ENCODE peak calls at places on chromosomes 12 and 14, in eight cellular contexts. One of them, this sample, is unnamed.

GRCh38 chr12:85782711-85783110 is 53.5 kb downstream of the RASSF9 start:
- DNase-seq in GM13976: no peak
- DNase-seq in cardiac muscle cell: no peak
- DNase-seq in keratinocyte: no peak
- DNase-seq in neural crest cell: no peak
- DNase-seq in esophagus muscularis mucosa: no peak
- DNase-seq in adrenal gland: no peak
- DNase-seq in nephron progenitor cell: no peak
- DNase-seq in this sample: no peak

GRCh38 chr14:51568366-51568765 is 83.3 kb upstream of the FRMD6 start:
- DNase-seq in adrenal gland: no peak
- DNase-seq in neural crest cell: no peak
- DNase-seq in cardiac muscle cell: no peak
- DNase-seq in keratinocyte: no peak
- DNase-seq in GM13976: no peak
- DNase-seq in esophagus muscularis mucosa: no peak
- DNase-seq in nephron progenitor cell: no peak
- DNase-seq in this sample: no peak

GRCh38 chr12:49777800-49778748 is 36.7 kb downstream of the TMBIM6 start:
- DNase-seq in adrenal gland: peak; percentile 66
- DNase-seq in cardiac muscle cell: peak; percentile 42
- DNase-seq in esophagus muscularis mucosa: no peak
- DNase-seq in nephron progenitor cell: peak; percentile 75
- DNase-seq in neural crest cell: peak; percentile 57
- DNase-seq in GM13976: no peak
- DNase-seq in keratinocyte: peak; percentile 26
- DNase-seq in this sample: no peak

GRCh38 chr12:53051881-53052412 is 2.1 kb downstream of the TNS2 start:
- DNase-seq in nephron progenitor cell: no peak
- DNase-seq in cardiac muscle cell: peak; percentile 4
- DNase-seq in GM13976: no peak
- DNase-seq in neural crest cell: no peak
- DNase-seq in esophagus muscularis mucosa: no peak
- DNase-seq in keratinocyte: no peak
- DNase-seq in adrenal gland: no peak
- DNase-seq in this sample: no peak

GRCh38 chr14:103198429-103199140 is 75.3 kb downstream of the TNFAIP2 start:
- DNase-seq in keratinocyte: no peak
- DNase-seq in GM13976: no peak
- DNase-seq in adrenal gland: peak; percentile 81
- DNase-seq in cardiac muscle cell: peak; percentile 77
- DNase-seq in esophagus muscularis mucosa: no peak
- DNase-seq in nephron progenitor cell: no peak
- DNase-seq in neural crest cell: no peak
- DNase-seq in this sample: no peak

GRCh38 chr12:124764451-124764850 is 99.2 kb downstream of the SCARB1 start:
- DNase-seq in neural crest cell: peak; percentile 37
- DNase-seq in GM13976: no peak
- DNase-seq in nephron progenitor cell: no peak
- DNase-seq in adrenal gland: peak; percentile 60
- DNase-seq in esophagus muscularis mucosa: no peak
- DNase-seq in keratinocyte: no peak
- DNase-seq in cardiac muscle cell: peak; percentile 93
- DNase-seq in this sample: no peak

GRCh38 chr14:36021926-36022325 is 154.6 kb downstream of the PTCSC3 start:
- DNase-seq in nephron progenitor cell: no peak
- DNase-seq in esophagus muscularis mucosa: no peak
- DNase-seq in adrenal gland: no peak
- DNase-seq in neural crest cell: no peak
- DNase-seq in keratinocyte: no peak
- DNase-seq in GM13976: no peak
- DNase-seq in cardiac muscle cell: no peak
- DNase-seq in this sample: no peak

GRCh38 chr14:61280526-61281185 is 482 bp downstream of the TMEM30B start:
- DNase-seq in cardiac muscle cell: peak; percentile 50
- DNase-seq in nephron progenitor cell: peak; percentile 66
- DNase-seq in esophagus muscularis mucosa: no peak
- DNase-seq in keratinocyte: no peak
- DNase-seq in adrenal gland: peak; percentile 62
- DNase-seq in neural crest cell: peak; percentile 39
- DNase-seq in GM13976: peak; percentile 69
- DNase-seq in this sample: peak; percentile 87

GRCh38 chr14:37036669-37037341 is 135.6 kb downstream of the SLC25A21 start:
- DNase-seq in adrenal gland: no peak
- DNase-seq in keratinocyte: no peak
- DNase-seq in GM13976: no peak
- DNase-seq in nephron progenitor cell: no peak
- DNase-seq in esophagus muscularis mucosa: no peak
- DNase-seq in cardiac muscle cell: no peak
- DNase-seq in neural crest cell: no peak
- DNase-seq in this sample: no peak

GRCh38 chr14:24889843-24890242 is 160.1 kb downstream of the STXBP6 start:
- DNase-seq in GM13976: no peak
- DNase-seq in keratinocyte: no peak
- DNase-seq in cardiac muscle cell: no peak
- DNase-seq in nephron progenitor cell: no peak
- DNase-seq in adrenal gland: no peak
- DNase-seq in neural crest cell: no peak
- DNase-seq in esophagus muscularis mucosa: no peak
- DNase-seq in this sample: no peak

GRCh38 chr12:113211160-113211559 is 10.1 kb upstream of the TPCN1 start:
- DNase-seq in neural crest cell: no peak
- DNase-seq in esophagus muscularis mucosa: no peak
- DNase-seq in adrenal gland: no peak
- DNase-seq in keratinocyte: no peak
- DNase-seq in cardiac muscle cell: no peak
- DNase-seq in GM13976: no peak
- DNase-seq in nephron progenitor cell: no peak
- DNase-seq in this sample: no peak

GRCh38 chr14:90678846-90679362 is 137.3 kb downstream of the TTC7B start:
- DNase-seq in GM13976: no peak
- DNase-seq in adrenal gland: no peak
- DNase-seq in cardiac muscle cell: no peak
- DNase-seq in neural crest cell: no peak
- DNase-seq in esophagus muscularis mucosa: no peak
- DNase-seq in keratinocyte: no peak
- DNase-seq in nephron progenitor cell: no peak
- DNase-seq in this sample: no peak

GRCh38 chr14:104585966-104586702 is 6.6 kb downstream of the C14orf180 start:
- DNase-seq in adrenal gland: peak; percentile 42
- DNase-seq in GM13976: no peak
- DNase-seq in esophagus muscularis mucosa: no peak
- DNase-seq in neural crest cell: no peak
- DNase-seq in keratinocyte: no peak
- DNase-seq in nephron progenitor cell: no peak
- DNase-seq in cardiac muscle cell: peak; percentile 26
- DNase-seq in this sample: no peak

GRCh38 chr14:56124296-56124695 is 6.1 kb downstream of the PELI2 start:
- DNase-seq in neural crest cell: no peak
- DNase-seq in nephron progenitor cell: no peak
- DNase-seq in cardiac muscle cell: no peak
- DNase-seq in adrenal gland: no peak
- DNase-seq in esophagus muscularis mucosa: no peak
- DNase-seq in GM13976: no peak
- DNase-seq in keratinocyte: no peak
- DNase-seq in this sample: no peak

GRCh38 chr14:103808403-103809001 is 38.9 kb downstream of the PPP1R13B start:
- DNase-seq in GM13976: peak; percentile 61
- DNase-seq in cardiac muscle cell: peak; percentile 86
- DNase-seq in adrenal gland: peak; percentile 87
- DNase-seq in nephron progenitor cell: peak; percentile 78
- DNase-seq in keratinocyte: peak; percentile 33
- DNase-seq in esophagus muscularis mucosa: peak; percentile 92
- DNase-seq in neural crest cell: peak; percentile 72
- DNase-seq in this sample: peak; percentile 88

GRCh38 chr14:35687335-35687939 is 121.7 kb downstream of the RALGAPA1 start:
- DNase-seq in neural crest cell: peak; percentile 24
- DNase-seq in cardiac muscle cell: peak; percentile 73
- DNase-seq in keratinocyte: no peak
- DNase-seq in adrenal gland: peak; percentile 46
- DNase-seq in GM13976: peak; percentile 25
- DNase-seq in nephron progenitor cell: peak; percentile 26
- DNase-seq in esophagus muscularis mucosa: no peak
- DNase-seq in this sample: no peak

GRCh38 chr12:53213348-53213747 is 6.3 kb upstream of the ITGB7 start:
- DNase-seq in adrenal gland: peak; percentile 88
- DNase-seq in nephron progenitor cell: peak; percentile 96
- DNase-seq in cardiac muscle cell: peak; percentile 83
- DNase-seq in neural crest cell: peak; percentile 94
- DNase-seq in keratinocyte: no peak
- DNase-seq in GM13976: peak; percentile 84
- DNase-seq in esophagus muscularis mucosa: no peak
- DNase-seq in this sample: peak; percentile 95

GRCh38 chr14:51094282-51094821 is 553 bp downstream of the TRIM9 start:
- DNase-seq in GM13976: peak; percentile 43
- DNase-seq in adrenal gland: no peak
- DNase-seq in cardiac muscle cell: no peak
- DNase-seq in keratinocyte: no peak
- DNase-seq in esophagus muscularis mucosa: no peak
- DNase-seq in nephron progenitor cell: peak; percentile 32
- DNase-seq in neural crest cell: peak; percentile 31
- DNase-seq in this sample: no peak

GRCh38 chr14:61486930-61487495 is 165.6 kb downstream of the PRKCH start:
- DNase-seq in esophagus muscularis mucosa: no peak
- DNase-seq in nephron progenitor cell: no peak
- DNase-seq in cardiac muscle cell: no peak
- DNase-seq in keratinocyte: no peak
- DNase-seq in adrenal gland: no peak
- DNase-seq in GM13976: no peak
- DNase-seq in neural crest cell: no peak
- DNase-seq in this sample: no peak

GRCh38 chr12:120367252-120367923 is 1.6 kb downstream of the MSI1 start:
- DNase-seq in keratinocyte: no peak
- DNase-seq in adrenal gland: no peak
- DNase-seq in esophagus muscularis mucosa: no peak
- DNase-seq in nephron progenitor cell: peak; percentile 56
- DNase-seq in cardiac muscle cell: no peak
- DNase-seq in neural crest cell: peak; percentile 38
- DNase-seq in GM13976: no peak
- DNase-seq in this sample: no peak
- TF ChIP-seq CTCF in keratinocyte: peak; percentile 33
- TF ChIP-seq CTCF in adrenal gland: peak; percentile 32
- TF ChIP-seq CTCF in esophagus muscularis mucosa: no peak
- TF ChIP-seq CTCF in nephron progenitor cell: peak; percentile 49
- TF ChIP-seq CTCF in cardiac muscle cell: peak; percentile 49
- TF ChIP-seq CTCF in neural crest cell: peak; percentile 66
- TF ChIP-seq CTCF in GM13976: peak; percentile 41
- TF ChIP-seq CTCF in this sample: peak; percentile 51

DNA sequence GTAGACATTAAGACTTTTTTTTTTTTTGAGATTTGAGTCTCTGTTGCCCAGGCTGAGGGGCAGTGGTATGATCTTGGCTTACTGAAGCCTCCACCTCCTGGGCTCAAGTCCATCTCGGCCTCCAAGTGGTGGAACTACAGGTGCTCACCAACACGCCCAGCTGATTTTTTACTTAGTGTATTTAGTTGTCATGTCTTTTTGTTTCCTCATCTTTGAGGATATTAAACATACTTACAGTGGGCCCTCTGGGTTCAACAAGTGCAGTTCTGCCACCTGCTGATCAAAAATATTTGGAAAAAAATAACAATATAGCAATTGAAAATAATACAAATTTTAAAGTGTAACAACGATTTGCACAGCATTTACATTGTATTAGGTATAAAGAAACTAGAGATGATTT is 4.4 kb upstream of the B4GALNT1 start:
- DNase-seq in neural crest cell: no peak
- DNase-seq in cardiac muscle cell: no peak
- DNase-seq in keratinocyte: no peak
- DNase-seq in esophagus muscularis mucosa: no peak
- DNase-seq in adrenal gland: no peak
- DNase-seq in GM13976: no peak
- DNase-seq in nephron progenitor cell: no peak
- DNase-seq in this sample: no peak
- TF ChIP-seq CTCF in neural crest cell: peak; percentile 17
- TF ChIP-seq CTCF in cardiac muscle cell: no peak
- TF ChIP-seq CTCF in keratinocyte: no peak
- TF ChIP-seq CTCF in esophagus muscularis mucosa: no peak
- TF ChIP-seq CTCF in adrenal gland: no peak
- TF ChIP-seq CTCF in GM13976: no peak
- TF ChIP-seq CTCF in nephron progenitor cell: no peak
- TF ChIP-seq CTCF in this sample: peak; percentile 5

GRCh38 chr14:76055330-76055729 is 69.8 kb downstream of the IFT43 start:
- DNase-seq in adrenal gland: no peak
- DNase-seq in nephron progenitor cell: no peak
- DNase-seq in neural crest cell: no peak
- DNase-seq in cardiac muscle cell: no peak
- DNase-seq in keratinocyte: no peak
- DNase-seq in esophagus muscularis mucosa: no peak
- DNase-seq in GM13976: peak; percentile 28
- DNase-seq in this sample: no peak

GRCh38 chr14:76057914-76058313 is 72.4 kb downstream of the IFT43 start:
- DNase-seq in GM13976: no peak
- DNase-seq in esophagus muscularis mucosa: no peak
- DNase-seq in nephron progenitor cell: no peak
- DNase-seq in neural crest cell: no peak
- DNase-seq in keratinocyte: no peak
- DNase-seq in adrenal gland: no peak
- DNase-seq in cardiac muscle cell: no peak
- DNase-seq in this sample: no peak

GRCh38 chr14:76053576-76054369 is 68.2 kb downstream of the IFT43 start:
- DNase-seq in keratinocyte: no peak
- DNase-seq in cardiac muscle cell: no peak
- DNase-seq in nephron progenitor cell: no peak
- DNase-seq in adrenal gland: no peak
- DNase-seq in neural crest cell: no peak
- DNase-seq in GM13976: no peak
- DNase-seq in esophagus muscularis mucosa: no peak
- DNase-seq in this sample: no peak

GRCh38 chr14:76051717-76052459 is 66.3 kb downstream of the IFT43 start:
- DNase-seq in keratinocyte: no peak
- DNase-seq in neural crest cell: no peak
- DNase-seq in nephron progenitor cell: no peak
- DNase-seq in esophagus muscularis mucosa: no peak
- DNase-seq in adrenal gland: no peak
- DNase-seq in cardiac muscle cell: no peak
- DNase-seq in GM13976: no peak
- DNase-seq in this sample: no peak

GRCh38 chr14:76056128-76056527 is 70.6 kb downstream of the IFT43 start:
- DNase-seq in esophagus muscularis mucosa: no peak
- DNase-seq in nephron progenitor cell: no peak
- DNase-seq in cardiac muscle cell: peak; percentile 19
- DNase-seq in neural crest cell: no peak
- DNase-seq in keratinocyte: no peak
- DNase-seq in adrenal gland: no peak
- DNase-seq in GM13976: no peak
- DNase-seq in this sample: no peak
- TF ChIP-seq CTCF in esophagus muscularis mucosa: peak; percentile 21
- TF ChIP-seq CTCF in nephron progenitor cell: no peak
- TF ChIP-seq CTCF in cardiac muscle cell: peak; percentile 59
- TF ChIP-seq CTCF in neural crest cell: peak; percentile 33
- TF ChIP-seq CTCF in keratinocyte: peak; percentile 33
- TF ChIP-seq CTCF in adrenal gland: no peak
- TF ChIP-seq CTCF in GM13976: peak; percentile 1
- TF ChIP-seq CTCF in this sample: peak; percentile 43

DNA sequence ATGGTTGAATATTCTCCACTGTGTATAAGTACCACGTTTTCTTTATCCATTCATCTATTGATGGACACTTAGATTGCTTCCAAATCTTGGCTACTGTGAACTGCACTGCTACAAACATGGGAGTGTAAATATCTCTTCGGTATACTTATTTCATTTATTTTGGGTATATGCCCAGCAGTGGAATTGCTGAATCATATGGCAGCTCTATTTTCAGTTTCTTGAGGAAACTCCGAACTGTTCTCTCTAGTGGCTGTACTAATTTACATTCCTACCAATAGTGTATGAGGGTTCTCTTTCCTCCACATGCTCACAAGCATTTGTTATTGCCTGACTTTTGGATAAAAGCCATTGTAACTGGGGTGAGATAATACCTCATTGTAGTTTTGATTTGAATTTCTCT is 623.1 kb upstream of the LRFN5 start:
- DNase-seq in esophagus muscularis mucosa: no peak
- DNase-seq in keratinocyte: no peak
- DNase-seq in nephron progenitor cell: no peak
- DNase-seq in neural crest cell: no peak
- DNase-seq in cardiac muscle cell: peak; percentile 28
- DNase-seq in GM13976: no peak
- DNase-seq in adrenal gland: no peak
- DNase-seq in this sample: no peak
- TF ChIP-seq CTCF in esophagus muscularis mucosa: no peak
- TF ChIP-seq CTCF in keratinocyte: no peak
- TF ChIP-seq CTCF in nephron progenitor cell: no peak
- TF ChIP-seq CTCF in neural crest cell: no peak
- TF ChIP-seq CTCF in cardiac muscle cell: no peak
- TF ChIP-seq CTCF in GM13976: no peak
- TF ChIP-seq CTCF in adrenal gland: no peak
- TF ChIP-seq CTCF in this sample: no peak

This sample was measured in osteocyte.